ENCODE peak calls at places on chromosomes 11 and 22, in seven cellular contexts. G is brain microvascular endothelial cell; E is stimulated activated CD8-positive, alpha-beta memory T cell treated with anti-CD3 and anti-CD28 coated beads, Interleukin-2, amount 100 ng/mL, for 1 hour; Q is OCI-LY7; B is NCI-H1436 treated with DMSO at 0.1 percent for 48 hours; Z is fibroblast of pulmonary artery; Y is activated naive CD4-positive, alpha-beta T cell. O is an unnamed sample.

GRCh38 chr11:79434263-79434662 is 6.6 kb downstream of the TENM4 start:
- DNase-seq in G (no peak), E (no peak), Q (no peak), B (no peak), Z (no peak), Y (no peak), O (no peak)

GRCh38 chr22:49170053-49170452 is 657.6 kb downstream of the BRD1 start:
- DNase-seq in G (no peak), E (no peak), Q (no peak), B (no peak), Z (no peak), Y (no peak), O (no peak)

GRCh38 chr11:96322775-96323642 is 20.0 kb downstream of the MAML2 start:
- DNase-seq in G (no peak), E (no peak), Q (no peak), B (no peak), Z (no peak), Y (no peak), O (no peak)

GRCh38 chr11:134480129-134480652 is 68.1 kb upstream of the B3GAT1 start:
- DNase-seq in G (no peak), E (no peak), Q (no peak), B (no peak), Z (no peak), Y (no peak), O (no peak)

GRCh38 chr22:45493286-45493771 is 9.4 kb upstream of the FBLN1 start:
- DNase-seq in G (no peak), E (no peak), Q (no peak), B (no peak), Z (peak; percentile 29), Y (no peak), O (peak; percentile 80)

GRCh38 chr11:66739983-66740382 is 11.0 kb upstream of the SPTBN2 start:
- DNase-seq in G (peak; percentile 14), E (no peak), Q (no peak), B (no peak), Z (peak; percentile 16), Y (no peak), O (peak; percentile 47)

GRCh38 chr22:47149976-47150375 is 387.5 kb downstream of the TBC1D22A start:
- DNase-seq in G (no peak), E (no peak), Q (no peak), B (no peak), Z (no peak), Y (no peak), O (no peak)

GRCh38 chr11:116117326-116118137 is 613.3 kb upstream of the CADM1 start:
- DNase-seq in G (no peak), E (no peak), Q (no peak), B (no peak), Z (no peak), Y (no peak), O (no peak)